ENCODE peak calls at places on chromosomes 2 and 18, in five cellular contexts. Q is HCT116, U is K562, K is SK-N-SH, S is HepG2. N is an unnamed sample.

GRCh38 chr2:168231609-168232241 is 15.7 kb downstream of the STK39 start:
- DNase-seq in Q (no peak), U (no peak), K (no peak), S (no peak), N (no peak)

GRCh38 chr2:239039479-239039861 is 191.6 kb downstream of the TWIST2 start:
- DNase-seq in Q (no peak), U (no peak), K (no peak), S (no peak), N (no peak)

GRCh38 chr2:23541453-23542334 is 156.7 kb downstream of the KLHL29 start:
- DNase-seq in Q (no peak), U (no peak), K (no peak), S (no peak), N (no peak)

GRCh38 chr2:69046221-69046662 is 33.3 kb downstream of the ANTXR1 start:
- DNase-seq in Q (no peak), U (no peak), K (no peak), S (peak; percentile 79), N (no peak)

GRCh38 chr18:48546411-48546810 is 7.6 kb downstream of the CTIF start:
- DNase-seq in Q (no peak), U (no peak), K (no peak), S (no peak), N (no peak)

GRCh38 chr2:232322560-232323327 is 55.8 kb upstream of the ALPP start:
- DNase-seq in Q (no peak), U (no peak), K (no peak), S (no peak), N (no peak)

GRCh38 chr18:45670281-45670962 is 53.6 kb upstream of the SLC14A1 start:
- DNase-seq in Q (no peak), U (peak; percentile 72), K (no peak), S (no peak), N (no peak)

GRCh38 chr2:72211777-72212515 is 64.3 kb upstream of the CYP26B1 start:
- DNase-seq in Q (no peak), U (no peak), K (no peak), S (no peak), N (no peak)

GRCh38 chr18:79395761-79396404 is at the start of gene NFATC1:
- DNase-seq in Q (no peak), U (peak; percentile 75), K (no peak), S (no peak), N (peak; percentile 71)

GRCh38 chr18:74328196-74328595 is 12.6 kb downstream of the C18orf63 start:
- DNase-seq in Q (no peak), U (no peak), K (no peak), S (no peak), N (no peak)

GRCh38 chr18:10377956-10378355 is 76.5 kb upstream of the APCDD1 start:
- DNase-seq in Q (no peak), U (no peak), K (no peak), S (no peak), N (no peak)

GRCh38 chr2:1207962-1208510 is 205.2 kb upstream of the TPO start:
- DNase-seq in Q (no peak), U (no peak), K (no peak), S (no peak), N (no peak)

GRCh38 chr2:186540971-186541370 is 48.9 kb upstream of the ITGAV start:
- DNase-seq in Q (no peak), U (no peak), K (no peak), S (no peak), N (no peak)

GRCh38 chr2:145190031-145190703 is 670.2 kb upstream of the ZEB2 start:
- DNase-seq in Q (no peak), U (no peak), K (no peak), S (no peak), N (no peak)

GRCh38 chr2:96924775-96925747 is 55.2 kb upstream of the SEMA4C start:
- DNase-seq in Q (no peak), U (no peak), K (no peak), S (no peak), N (no peak)

GRCh38 chr2:8146329-8147048 is 535.4 kb upstream of the ID2 start:
- DNase-seq in Q (no peak), U (no peak), K (no peak), S (no peak), N (no peak)

GRCh38 chr2:218387369-218388194 is 5.5 kb downstream of the SLC11A1 start:
- DNase-seq in Q (no peak), U (no peak), K (peak; percentile 62), S (peak; percentile 86), N (no peak)

GRCh38 chr2:181656450-181657261 is at the start of gene CERKL:
- DNase-seq in Q (peak; percentile 49), U (no peak), K (peak; percentile 87), S (no peak), N (no peak)

GRCh38 chr2:119116411-119117295 is 41.9 kb downstream of the C1QL2 start:
- DNase-seq in Q (no peak), U (no peak), K (no peak), S (no peak), N (no peak)

GRCh38 chr2:151106805-151107490 is 154.7 kb downstream of the RBM43 start:
- DNase-seq in Q (no peak), U (no peak), K (no peak), S (no peak), N (peak; percentile 9)

GRCh38 chr2:100317634-100318033 is 4.7 kb downstream of the LONRF2 start:
- DNase-seq in Q (no peak), U (no peak), K (no peak), S (no peak), N (no peak)

GRCh38 chr2:24466871-24467870 is 23.9 kb upstream of the NCOA1 start:
- DNase-seq in Q (no peak), U (no peak), K (no peak), S (no peak), N (no peak)

GRCh38 chr2:201111096-201111495 is 4.9 kb upstream of the CFLAR start:
- DNase-seq in Q (no peak), U (no peak), K (no peak), S (no peak), N (no peak)

DNA sequence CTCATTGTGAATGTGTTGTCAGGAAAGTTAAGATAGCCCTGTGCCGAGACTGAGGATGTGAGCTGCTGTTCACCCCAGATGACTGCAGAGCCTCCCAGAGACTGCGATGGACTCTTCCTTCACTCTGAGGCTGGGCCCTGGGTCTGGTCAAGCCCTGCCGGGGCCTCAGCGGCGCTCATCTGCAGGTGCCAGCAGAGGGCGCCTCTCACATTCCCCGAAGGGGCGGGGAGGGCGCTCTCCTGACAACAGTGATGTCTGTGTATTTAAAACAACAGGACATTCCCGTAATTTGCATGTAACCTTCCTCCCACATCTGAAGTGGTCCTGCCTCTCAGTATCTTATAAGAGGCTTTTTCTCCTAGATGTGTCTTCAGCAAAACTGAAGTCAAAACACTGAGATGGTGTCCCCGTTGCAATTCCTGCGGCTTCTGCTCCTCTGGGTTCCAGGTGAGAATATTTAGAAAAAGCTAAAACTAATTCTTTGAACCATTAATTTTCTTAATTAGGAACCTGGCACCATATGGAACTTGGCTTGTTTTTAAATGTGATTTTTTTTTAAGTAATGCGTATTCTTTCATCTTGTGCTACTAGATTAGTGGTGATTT is 1377.9 kb downstream of the RPIA start:
- DNase-seq in Q (no peak), U (peak; percentile 55), K (peak; percentile 55), S (peak; percentile 40), N (peak; percentile 2)
- TF ChIP-seq JUND in Q (no peak), U (no peak), K (no peak), S (no peak), N (no peak)

GRCh38 chr18:67463829-67464228 is 52.7 kb downstream of the DSEL start:
- DNase-seq in Q (no peak), U (no peak), K (no peak), S (no peak), N (no peak)
- TF ChIP-seq JUND in Q (no peak), U (no peak), K (no peak), S (no peak), N (no peak)

GRCh38 chr2:109410021-109410815 is 203.5 kb downstream of the SEPTIN10 start:
- DNase-seq in Q (no peak), U (no peak), K (no peak), S (no peak), N (no peak)
- TF ChIP-seq JUND in Q (no peak), U (no peak), K (no peak), S (no peak), N (no peak)

DNA sequence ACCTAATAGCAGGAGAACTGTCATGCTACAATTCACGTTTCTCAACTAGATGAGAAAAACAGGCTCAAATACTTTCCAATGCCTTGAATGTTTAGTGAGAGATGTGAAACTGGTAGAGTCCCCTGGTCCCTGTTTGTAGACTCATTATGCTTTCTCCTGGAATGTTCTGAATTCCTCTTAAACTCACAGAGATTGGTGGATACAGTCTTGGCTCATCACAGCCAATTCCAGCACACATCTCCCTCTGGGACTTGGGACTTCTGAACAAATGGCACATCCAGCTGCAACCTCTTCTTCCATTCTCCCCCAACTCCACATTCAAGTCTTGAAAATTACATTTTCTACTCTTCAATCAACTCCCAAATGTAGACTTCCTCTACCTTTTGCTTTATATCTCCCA is 58.4 kb upstream of the NT5C1B start:
- DNase-seq in Q (no peak), U (no peak), K (no peak), S (no peak), N (no peak)
- TF ChIP-seq JUND in Q (no peak), U (no peak), K (no peak), S (no peak), N (no peak)

GRCh38 chr2:111052621-111053020 is 68.1 kb upstream of the BCL2L11 start:
- DNase-seq in Q (no peak), U (no peak), K (no peak), S (no peak), N (no peak)

GRCh38 chr2:111053266-111053665 is 67.4 kb upstream of the BCL2L11 start:
- DNase-seq in Q (no peak), U (no peak), K (no peak), S (no peak), N (no peak)

GRCh38 chr2:111049792-111050640 is 70.7 kb upstream of the BCL2L11 start:
- DNase-seq in Q (no peak), U (no peak), K (no peak), S (peak; percentile 83), N (no peak)

GRCh38 chr2:111048856-111049551 is 71.7 kb upstream of the BCL2L11 start:
- DNase-seq in Q (no peak), U (no peak), K (peak; percentile 47), S (no peak), N (no peak)

DNA sequence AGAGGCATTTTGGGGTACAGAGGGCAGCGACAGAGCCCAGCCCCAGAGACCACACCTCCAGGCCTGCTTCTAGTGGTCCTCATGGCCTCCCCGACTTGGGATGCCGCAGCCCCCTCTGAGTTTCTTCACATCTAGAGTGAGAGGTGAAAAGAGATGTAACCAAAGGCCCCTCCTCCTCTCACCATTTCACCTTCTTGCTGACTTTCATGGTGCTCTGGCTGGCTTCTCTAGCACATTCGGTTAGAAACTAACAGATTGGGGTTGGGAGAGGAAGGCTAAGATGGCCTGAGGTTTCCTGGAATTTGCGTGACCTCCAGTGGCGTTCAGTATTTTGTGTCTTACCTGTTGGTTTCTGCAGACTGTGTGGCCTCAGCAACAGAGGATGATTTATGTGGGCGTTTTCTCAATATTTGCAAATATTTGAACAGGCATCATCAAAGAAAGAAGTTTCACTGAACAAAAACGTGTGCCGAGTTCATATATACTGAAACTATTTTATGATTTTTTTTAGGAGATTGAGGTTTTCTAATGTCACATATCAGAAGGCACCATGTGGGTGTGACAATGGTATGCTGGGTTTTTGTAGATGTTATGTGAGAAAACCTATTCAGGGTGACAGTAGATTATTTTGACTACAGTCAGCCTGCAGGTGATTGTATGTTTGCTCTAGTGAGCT is 69.9 kb upstream of the BCL2L11 start:
- DNase-seq in Q (no peak), U (no peak), K (no peak), S (peak; percentile 42), N (no peak)
- TF ChIP-seq JUND in Q (no peak), U (no peak), K (no peak), S (no peak), N (no peak)

N was measured in T47D.